ENCODE peak calls at places on chromosomes 6 and 20, in seven cellular contexts. One of them, this sample, is unnamed. For H3K36me3, the result is how much of the 10 kb centered on the place peaks cover.

GRCh38 chr20:53943522-53944291 is 126.7 kb downstream of the BCAS1 start:
- DNase-seq in CD8-positive, alpha-beta memory T cell: no peak
- DNase-seq in testis: peak
- DNase-seq in SJCRH30: peak
- DNase-seq in lower lobe of right lung: no peak
- DNase-seq in CD8-positive, alpha-beta T cell: no peak
- DNase-seq in GM23338: peak
- DNase-seq in this sample: no peak

GRCh38 chr20:44650777-44651493 is 564 bp downstream of the ADA start:
- DNase-seq in CD8-positive, alpha-beta memory T cell: no peak
- DNase-seq in testis: no peak
- DNase-seq in SJCRH30: peak
- DNase-seq in lower lobe of right lung: no peak
- DNase-seq in CD8-positive, alpha-beta T cell: peak
- DNase-seq in GM23338: peak
- DNase-seq in this sample: no peak

GRCh38 chr6:36129889-36130671 is at the start of gene MAPK13:
- DNase-seq in CD8-positive, alpha-beta memory T cell: no peak
- DNase-seq in testis: no peak
- DNase-seq in SJCRH30: no peak
- DNase-seq in lower lobe of right lung: peak
- DNase-seq in CD8-positive, alpha-beta T cell: no peak
- DNase-seq in GM23338: peak
- DNase-seq in this sample: peak

GRCh38 chr6:2209226-2209809 is 36.1 kb downstream of the GMDS start:
- DNase-seq in CD8-positive, alpha-beta memory T cell: no peak
- DNase-seq in testis: no peak
- DNase-seq in SJCRH30: peak
- DNase-seq in lower lobe of right lung: no peak
- DNase-seq in CD8-positive, alpha-beta T cell: no peak
- DNase-seq in GM23338: peak
- DNase-seq in this sample: no peak

GRCh38 chr6:80520195-80520594 is 413.7 kb downstream of the BCKDHB start:
- DNase-seq in CD8-positive, alpha-beta memory T cell: no peak
- DNase-seq in testis: no peak
- DNase-seq in SJCRH30: no peak
- DNase-seq in lower lobe of right lung: no peak
- DNase-seq in CD8-positive, alpha-beta T cell: no peak
- DNase-seq in GM23338: no peak
- DNase-seq in this sample: no peak

GRCh38 chr6:4224082-4224978 is 89.0 kb upstream of the ECI2 start:
- DNase-seq in CD8-positive, alpha-beta memory T cell: no peak
- DNase-seq in testis: peak
- DNase-seq in SJCRH30: no peak
- DNase-seq in lower lobe of right lung: no peak
- DNase-seq in CD8-positive, alpha-beta T cell: no peak
- DNase-seq in GM23338: no peak
- DNase-seq in this sample: no peak

GRCh38 chr20:33757458-33757857 is 25.7 kb downstream of the ZNF341 start:
- DNase-seq in CD8-positive, alpha-beta memory T cell: no peak
- DNase-seq in testis: no peak
- DNase-seq in SJCRH30: no peak
- DNase-seq in lower lobe of right lung: no peak
- DNase-seq in CD8-positive, alpha-beta T cell: no peak
- DNase-seq in GM23338: no peak
- DNase-seq in this sample: no peak

GRCh38 chr6:53437557-53438202 is 88.9 kb upstream of the ELOVL5 start:
- DNase-seq in CD8-positive, alpha-beta memory T cell: no peak
- DNase-seq in testis: peak
- DNase-seq in SJCRH30: peak
- DNase-seq in lower lobe of right lung: no peak
- DNase-seq in CD8-positive, alpha-beta T cell: no peak
- DNase-seq in GM23338: peak
- DNase-seq in this sample: no peak

GRCh38 chr6:17884501-17885039 is 102.9 kb downstream of the KIF13A start:
- DNase-seq in CD8-positive, alpha-beta memory T cell: no peak
- DNase-seq in testis: no peak
- DNase-seq in SJCRH30: no peak
- DNase-seq in lower lobe of right lung: no peak
- DNase-seq in CD8-positive, alpha-beta T cell: no peak
- DNase-seq in GM23338: no peak
- DNase-seq in this sample: no peak

GRCh38 chr6:81166770-81167169 is 585.7 kb downstream of the TENT5A start:
- DNase-seq in CD8-positive, alpha-beta memory T cell: no peak
- DNase-seq in testis: no peak
- DNase-seq in SJCRH30: peak
- DNase-seq in lower lobe of right lung: no peak
- DNase-seq in CD8-positive, alpha-beta T cell: no peak
- DNase-seq in GM23338: no peak
- DNase-seq in this sample: no peak

GRCh38 chr6:10518461-10519216 is 2.5 kb upstream of the GCNT2 start:
- DNase-seq in CD8-positive, alpha-beta memory T cell: no peak
- DNase-seq in testis: no peak
- DNase-seq in SJCRH30: no peak
- DNase-seq in lower lobe of right lung: no peak
- DNase-seq in CD8-positive, alpha-beta T cell: no peak
- DNase-seq in GM23338: peak
- DNase-seq in this sample: no peak

DNA sequence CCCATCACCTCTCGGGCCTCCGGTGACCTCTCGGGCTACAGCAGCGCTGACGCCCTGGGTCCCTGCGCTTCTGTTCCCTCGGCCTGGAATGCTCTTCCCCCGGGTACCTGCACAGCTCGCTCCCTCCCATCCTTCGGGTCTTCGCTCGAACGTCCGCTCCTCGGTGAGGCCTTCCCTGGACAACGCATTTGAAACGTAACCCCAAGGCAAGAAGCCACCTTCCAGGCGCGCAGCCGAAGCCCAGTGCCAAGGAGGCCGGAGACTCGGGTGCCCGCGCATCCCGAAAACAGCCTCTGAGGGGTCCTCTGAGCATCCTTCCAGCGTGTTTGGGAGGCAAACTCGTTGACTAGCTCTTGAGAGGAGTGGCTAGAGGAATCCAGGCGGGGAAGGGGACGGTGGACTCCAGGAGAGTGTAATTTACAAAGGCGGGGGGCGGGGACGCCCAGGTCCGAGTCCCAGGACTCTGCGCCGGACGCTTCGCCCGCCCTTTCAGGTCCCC is 87.0 kb downstream of the ZFP64 start:
- DNase-seq in CD8-positive, alpha-beta memory T cell: no peak
- DNase-seq in testis: no peak
- DNase-seq in SJCRH30: no peak
- DNase-seq in lower lobe of right lung: no peak
- DNase-seq in CD8-positive, alpha-beta T cell: no peak
- DNase-seq in GM23338: peak
- DNase-seq in this sample: no peak
- H3K4me3 ChIP-seq in CD8-positive, alpha-beta memory T cell: peak
- H3K4me3 ChIP-seq in testis: peak
- H3K4me3 ChIP-seq in SJCRH30: no peak
- H3K4me3 ChIP-seq in lower lobe of right lung: peak
- H3K4me3 ChIP-seq in CD8-positive, alpha-beta T cell: peak
- H3K4me3 ChIP-seq in GM23338: peak
- H3K4me3 ChIP-seq in this sample: peak

GRCh38 chr20:45948742-45949541 is 14.5 kb downstream of the PCIF1 start:
- DNase-seq in CD8-positive, alpha-beta memory T cell: no peak
- DNase-seq in testis: no peak
- DNase-seq in SJCRH30: peak
- DNase-seq in lower lobe of right lung: no peak
- DNase-seq in CD8-positive, alpha-beta T cell: no peak
- DNase-seq in GM23338: no peak
- DNase-seq in this sample: no peak

GRCh38 chr20:45946149-45946970 is 11.9 kb downstream of the PCIF1 start:
- DNase-seq in CD8-positive, alpha-beta memory T cell: peak
- DNase-seq in testis: peak
- DNase-seq in SJCRH30: no peak
- DNase-seq in lower lobe of right lung: peak
- DNase-seq in CD8-positive, alpha-beta T cell: peak
- DNase-seq in GM23338: no peak
- DNase-seq in this sample: peak

GRCh38 chr20:45949542-45950329 is 15.3 kb downstream of the PCIF1 start:
- DNase-seq in CD8-positive, alpha-beta memory T cell: no peak
- DNase-seq in testis: no peak
- DNase-seq in SJCRH30: no peak
- DNase-seq in lower lobe of right lung: no peak
- DNase-seq in CD8-positive, alpha-beta T cell: no peak
- DNase-seq in GM23338: no peak
- DNase-seq in this sample: no peak

GRCh38 chr20:45947110-45947866 is 12.8 kb downstream of the PCIF1 start:
- DNase-seq in CD8-positive, alpha-beta memory T cell: no peak
- DNase-seq in testis: no peak
- DNase-seq in SJCRH30: no peak
- DNase-seq in lower lobe of right lung: no peak
- DNase-seq in CD8-positive, alpha-beta T cell: no peak
- DNase-seq in GM23338: no peak
- DNase-seq in this sample: no peak

GRCh38 chr20:45948261-45948733 is 13.8 kb downstream of the PCIF1 start:
- DNase-seq in CD8-positive, alpha-beta memory T cell: no peak
- DNase-seq in testis: no peak
- DNase-seq in SJCRH30: no peak
- DNase-seq in lower lobe of right lung: no peak
- DNase-seq in CD8-positive, alpha-beta T cell: no peak
- DNase-seq in GM23338: no peak
- DNase-seq in this sample: no peak
- H3K36me3 ChIP-seq in CD8-positive, alpha-beta memory T cell: half or more
- H3K36me3 ChIP-seq in testis: under half
- H3K36me3 ChIP-seq in SJCRH30: half or more
- H3K36me3 ChIP-seq in lower lobe of right lung: half or more
- H3K36me3 ChIP-seq in CD8-positive, alpha-beta T cell: half or more
- H3K36me3 ChIP-seq in GM23338: under half
- H3K36me3 ChIP-seq in this sample: half or more

DNA sequence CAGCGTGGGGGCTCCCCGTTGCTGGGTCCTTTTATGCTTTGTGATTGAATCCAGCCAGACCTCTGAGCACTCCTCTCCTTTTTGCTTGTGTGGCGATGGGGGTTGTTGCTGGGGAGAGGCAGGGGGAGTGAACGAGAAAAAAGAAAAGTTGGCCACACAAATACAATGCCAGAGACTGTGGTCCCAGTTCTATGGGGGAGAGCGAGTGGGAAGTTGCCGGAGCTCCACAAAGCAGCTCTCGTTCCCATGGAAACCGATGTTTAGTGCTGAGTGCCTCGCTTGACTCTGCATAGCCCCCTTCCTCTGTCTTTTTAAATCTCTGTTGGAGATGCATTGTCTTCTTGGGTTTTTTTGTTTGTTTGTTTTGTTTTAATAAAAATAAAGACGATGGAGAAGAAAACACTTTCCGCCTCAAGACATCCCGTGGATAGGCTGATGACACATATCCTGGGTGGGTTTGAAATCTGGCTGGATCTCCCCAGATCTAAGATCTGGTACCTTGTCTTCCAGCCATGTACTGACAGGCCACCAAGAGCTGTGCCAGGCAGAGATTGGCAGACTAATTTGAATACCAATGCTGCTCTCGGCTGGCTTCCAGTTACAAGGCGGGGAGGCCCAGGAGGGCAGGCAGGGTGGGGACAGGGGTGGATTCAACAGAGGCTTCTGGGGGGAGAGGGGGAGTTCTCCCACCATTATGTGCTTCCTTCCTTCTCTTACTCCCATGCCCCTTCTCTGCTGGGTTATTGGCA is 529.3 kb downstream of the QKI start:
- DNase-seq in CD8-positive, alpha-beta memory T cell: no peak
- DNase-seq in testis: no peak
- DNase-seq in SJCRH30: peak
- DNase-seq in lower lobe of right lung: no peak
- DNase-seq in CD8-positive, alpha-beta T cell: no peak
- DNase-seq in GM23338: peak
- DNase-seq in this sample: no peak
- H3K27ac ChIP-seq in CD8-positive, alpha-beta memory T cell: no peak
- H3K27ac ChIP-seq in testis: no peak
- H3K27ac ChIP-seq in SJCRH30: no peak
- H3K27ac ChIP-seq in lower lobe of right lung: no peak
- H3K27ac ChIP-seq in CD8-positive, alpha-beta T cell: no peak
- H3K27ac ChIP-seq in GM23338: peak
- H3K27ac ChIP-seq in this sample: no peak

GRCh38 chr6:50819906-50820589 is 1.4 kb downstream of the TFAP2B start:
- DNase-seq in CD8-positive, alpha-beta memory T cell: no peak
- DNase-seq in testis: no peak
- DNase-seq in SJCRH30: peak
- DNase-seq in lower lobe of right lung: no peak
- DNase-seq in CD8-positive, alpha-beta T cell: no peak
- DNase-seq in GM23338: peak
- DNase-seq in this sample: peak
- H3K4me3 ChIP-seq in CD8-positive, alpha-beta memory T cell: no peak
- H3K4me3 ChIP-seq in testis: peak
- H3K4me3 ChIP-seq in SJCRH30: peak
- H3K4me3 ChIP-seq in lower lobe of right lung: peak
- H3K4me3 ChIP-seq in CD8-positive, alpha-beta T cell: no peak
- H3K4me3 ChIP-seq in GM23338: peak
- H3K4me3 ChIP-seq in this sample: no peak

DNA sequence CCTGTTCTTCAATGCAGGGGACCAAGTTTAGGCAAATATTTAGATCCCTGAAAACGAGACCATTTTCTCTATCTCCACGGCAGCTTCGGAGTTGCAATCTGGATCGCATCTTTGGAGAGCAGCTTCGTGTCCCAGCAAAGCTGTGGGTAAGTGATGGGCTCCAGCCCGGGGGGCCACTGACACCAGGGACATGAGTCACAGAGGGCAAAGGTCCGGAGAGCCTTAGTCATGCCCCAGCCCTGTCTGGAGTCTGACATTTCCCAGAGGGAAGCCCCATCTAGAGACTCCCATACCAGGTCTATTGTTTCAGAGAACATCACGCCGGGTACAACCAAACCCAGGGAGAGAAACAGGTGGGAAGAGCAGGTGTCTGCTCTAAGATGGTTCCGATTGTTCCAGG is 95.9 kb downstream of the NFATC2 start:
- DNase-seq in CD8-positive, alpha-beta memory T cell: no peak
- DNase-seq in testis: no peak
- DNase-seq in SJCRH30: peak
- DNase-seq in lower lobe of right lung: no peak
- DNase-seq in CD8-positive, alpha-beta T cell: no peak
- DNase-seq in GM23338: no peak
- DNase-seq in this sample: no peak
- H3K36me3 ChIP-seq in CD8-positive, alpha-beta memory T cell: under half
- H3K36me3 ChIP-seq in testis: under half
- H3K36me3 ChIP-seq in SJCRH30: under half
- H3K36me3 ChIP-seq in lower lobe of right lung: under half
- H3K36me3 ChIP-seq in CD8-positive, alpha-beta T cell: under half
- H3K36me3 ChIP-seq in GM23338: under half
- H3K36me3 ChIP-seq in this sample: under half

DNA sequence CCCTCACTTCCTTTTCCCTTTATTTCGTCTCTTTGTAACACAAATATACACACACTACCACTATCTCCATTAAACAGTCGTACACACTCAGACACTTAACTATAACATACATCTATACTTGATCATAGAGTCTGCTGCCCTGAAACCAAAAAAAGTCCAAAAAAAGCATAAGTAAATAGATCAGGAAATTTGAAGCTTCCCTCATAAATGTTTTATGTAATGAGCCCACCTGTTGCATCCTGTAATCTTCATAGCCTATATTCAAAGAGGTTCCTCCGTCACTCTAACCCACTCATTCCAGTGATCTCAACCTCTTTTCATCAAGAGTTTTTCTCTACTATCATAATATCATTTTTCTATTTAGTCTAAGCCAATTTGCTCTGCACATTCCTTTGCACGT is 6.9 kb upstream of the OR12D2 start:
- DNase-seq in CD8-positive, alpha-beta memory T cell: no peak
- DNase-seq in testis: no peak
- DNase-seq in SJCRH30: no peak
- DNase-seq in lower lobe of right lung: no peak
- DNase-seq in CD8-positive, alpha-beta T cell: no peak
- DNase-seq in GM23338: no peak
- DNase-seq in this sample: no peak
- H3K27ac ChIP-seq in CD8-positive, alpha-beta memory T cell: no peak
- H3K27ac ChIP-seq in testis: no peak
- H3K27ac ChIP-seq in SJCRH30: no peak
- H3K27ac ChIP-seq in lower lobe of right lung: no peak
- H3K27ac ChIP-seq in CD8-positive, alpha-beta T cell: no peak
- H3K27ac ChIP-seq in GM23338: no peak
- H3K27ac ChIP-seq in this sample: no peak